ENCODE peak calls at places on chromosomes 7 and 10, in six cellular contexts. F is K562, K is HepG2, R is SK-N-SH, V is HCT116, Z is GM12878. I is an unnamed sample.

GRCh38 chr7:157318015-157318706 is 18.6 kb upstream of the DNAJB6 start:
- DNase-seq in F (no peak), K (no peak), R (no peak), V (no peak), Z (no peak), I (peak)

GRCh38 chr10:45420453-45421192 is 46.6 kb downstream of the ALOX5 start:
- DNase-seq in F (no peak), K (no peak), R (no peak), V (no peak), Z (peak), I (peak)

GRCh38 chr7:144835166-144835611 is 664 bp downstream of the TPK1 start:
- DNase-seq in F (peak), K (peak), R (peak), V (no peak), Z (peak), I (peak)

GRCh38 chr10:105974803-105975456 is 1189.6 kb downstream of the SORCS1 start:
- DNase-seq in F (no peak), K (no peak), R (no peak), V (no peak), Z (no peak), I (peak)

GRCh38 chr7:42492895-42493294 is 255.9 kb upstream of the GLI3 start:
- DNase-seq in F (no peak), K (no peak), R (no peak), V (no peak), Z (no peak), I (no peak)

GRCh38 chr7:81684513-81685262 is 85.2 kb downstream of the HGF start:
- DNase-seq in F (no peak), K (peak), R (peak), V (peak), Z (peak), I (no peak)

GRCh38 chr7:11540271-11540761 is 291.7 kb downstream of the THSD7A start:
- DNase-seq in F (no peak), K (no peak), R (peak), V (peak), Z (no peak), I (no peak)

GRCh38 chr7:15131661-15132060 is 229.1 kb upstream of the DGKB start:
- DNase-seq in F (no peak), K (no peak), R (no peak), V (no peak), Z (no peak), I (no peak)

GRCh38 chr7:113267885-113268284 is 149.5 kb upstream of the SMIM30 start:
- DNase-seq in F (no peak), K (no peak), R (no peak), V (no peak), Z (no peak), I (no peak)

GRCh38 chr7:75055830-75056431 is 17.7 kb downstream of the RCC1L start:
- DNase-seq in F (no peak), K (no peak), R (no peak), V (no peak), Z (no peak), I (no peak)

GRCh38 chr7:102044984-102045673 is 227.7 kb downstream of the CUX1 start:
- DNase-seq in F (no peak), K (no peak), R (peak), V (peak), Z (no peak), I (no peak)

GRCh38 chr10:66928000-66928770 is 2.3 kb downstream of the LRRTM3 start:
- DNase-seq in F (no peak), K (no peak), R (peak), V (no peak), Z (no peak), I (no peak)

GRCh38 chr7:25933921-25934320 is 218.1 kb upstream of the NFE2L3 start:
- DNase-seq in F (no peak), K (no peak), R (no peak), V (no peak), Z (no peak), I (no peak)

GRCh38 chr7:46784746-46785145 is 797.2 kb downstream of the TNS3 start:
- DNase-seq in F (no peak), K (no peak), R (no peak), V (peak), Z (no peak), I (no peak)

GRCh38 chr10:44477021-44477420 is 92.1 kb upstream of the CXCL12 start:
- DNase-seq in F (no peak), K (no peak), R (no peak), V (no peak), Z (no peak), I (no peak)

GRCh38 chr7:154794147-154794780 is 208.7 kb downstream of the PAXIP1 start:
- DNase-seq in F (peak), K (no peak), R (no peak), V (no peak), Z (no peak), I (peak)

GRCh38 chr10:99013885-99014284 is 221.8 kb downstream of the HPSE2 start:
- DNase-seq in F (no peak), K (no peak), R (no peak), V (no peak), Z (no peak), I (no peak)

DNA sequence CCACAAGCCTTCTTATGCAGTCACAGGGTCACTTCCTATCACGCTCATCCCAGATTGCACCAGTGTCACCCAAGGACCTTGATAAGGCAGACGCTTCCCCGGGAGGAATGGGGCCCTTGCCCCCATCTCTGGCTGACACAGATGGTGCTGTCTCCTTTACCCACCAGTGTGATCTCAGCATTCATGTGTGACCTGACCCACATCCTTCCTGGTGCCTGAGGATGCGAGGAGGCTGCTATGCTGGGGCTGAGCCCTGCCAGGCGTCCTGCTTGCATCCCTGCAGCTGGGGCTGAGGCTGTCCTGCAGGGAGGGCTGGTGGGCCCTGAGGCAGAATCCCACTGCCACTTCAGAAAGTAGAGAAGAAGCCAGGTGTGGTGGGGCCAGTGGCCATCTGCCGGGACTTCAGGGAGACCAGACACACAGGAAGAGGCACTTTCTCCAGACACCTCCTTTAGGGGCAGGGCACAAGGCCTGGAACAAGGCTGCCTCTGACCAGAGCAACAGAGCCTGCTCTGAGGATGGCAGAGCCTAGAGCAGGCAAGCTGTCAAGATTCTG is 35.3 kb downstream of the RASGEF1A start:
- DNase-seq in F (no peak), K (no peak), R (no peak), V (no peak), Z (no peak), I (no peak)
- TF ChIP-seq JUND in F (no peak), K (no peak), R (no peak), V (no peak), Z (no peak), I (no peak)

GRCh38 chr10:6014241-6014761 is 37.0 kb upstream of the IL15RA start:
- DNase-seq in F (peak), K (peak), R (peak), V (peak), Z (peak), I (peak)
- TF ChIP-seq JUND in F (no peak), K (no peak), R (no peak), V (no peak), Z (no peak), I (no peak)

DNA sequence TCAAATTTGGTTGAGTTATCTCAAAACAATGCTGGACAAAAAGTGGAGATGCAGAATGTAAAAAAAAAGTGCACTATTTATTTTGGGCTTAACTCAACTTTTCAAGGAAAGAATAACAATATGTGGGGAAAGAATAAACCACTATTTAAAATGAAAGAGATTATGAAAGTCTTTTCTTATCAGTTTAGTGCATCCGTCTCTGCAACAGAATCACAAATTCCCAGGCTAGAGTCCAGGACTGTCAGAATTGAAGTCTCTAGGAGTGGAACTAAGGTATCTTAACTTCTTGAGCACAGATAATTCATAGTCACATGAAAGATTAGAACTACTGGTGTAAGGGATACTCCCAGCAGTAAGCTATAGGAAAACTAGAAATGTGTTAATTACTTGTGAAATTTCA is 1200.3 kb upstream of the LRRN3 start:
- DNase-seq in F (no peak), K (no peak), R (no peak), V (no peak), Z (no peak), I (no peak)
- TF ChIP-seq JUND in F (no peak), K (no peak), R (no peak), V (no peak), Z (no peak), I (no peak)

DNA sequence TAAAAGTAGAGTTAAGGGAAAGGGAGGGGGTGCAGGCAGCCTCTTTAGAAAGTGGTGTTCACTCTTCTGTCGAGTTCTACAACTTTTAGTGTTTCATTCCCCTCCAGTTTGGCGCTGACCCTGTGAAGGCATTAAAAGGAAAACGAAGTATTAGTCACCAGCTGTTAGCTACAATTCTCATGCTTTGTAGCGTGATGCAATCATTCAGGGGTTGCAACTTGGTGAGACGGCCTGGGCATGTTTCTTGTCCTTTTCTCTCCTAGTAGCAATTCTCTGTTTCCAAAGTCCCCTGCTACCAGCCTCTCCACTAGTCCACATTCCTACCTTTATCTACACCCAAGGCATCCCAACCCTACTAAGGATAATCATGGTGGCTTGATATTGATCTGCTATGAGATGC is 33.7 kb upstream of the DGKI start:
- DNase-seq in F (no peak), K (no peak), R (no peak), V (no peak), Z (no peak), I (no peak)
- TF ChIP-seq JUND in F (no peak), K (no peak), R (no peak), V (no peak), Z (no peak), I (no peak)

GRCh38 chr10:26216949-26217395 is 398 bp downstream of the GAD2 start:
- DNase-seq in F (no peak), K (no peak), R (peak), V (no peak), Z (no peak), I (no peak)

GRCh38 chr10:26214538-26215461 is 1.8 kb upstream of the GAD2 start:
- DNase-seq in F (no peak), K (no peak), R (peak), V (no peak), Z (no peak), I (no peak)

GRCh38 chr10:26215534-26215922 is 1.0 kb upstream of the GAD2 start:
- DNase-seq in F (no peak), K (no peak), R (no peak), V (no peak), Z (no peak), I (no peak)

GRCh38 chr10:26216577-26216948 is at the start of gene GAD2:
- DNase-seq in F (no peak), K (no peak), R (no peak), V (no peak), Z (no peak), I (no peak)

DNA sequence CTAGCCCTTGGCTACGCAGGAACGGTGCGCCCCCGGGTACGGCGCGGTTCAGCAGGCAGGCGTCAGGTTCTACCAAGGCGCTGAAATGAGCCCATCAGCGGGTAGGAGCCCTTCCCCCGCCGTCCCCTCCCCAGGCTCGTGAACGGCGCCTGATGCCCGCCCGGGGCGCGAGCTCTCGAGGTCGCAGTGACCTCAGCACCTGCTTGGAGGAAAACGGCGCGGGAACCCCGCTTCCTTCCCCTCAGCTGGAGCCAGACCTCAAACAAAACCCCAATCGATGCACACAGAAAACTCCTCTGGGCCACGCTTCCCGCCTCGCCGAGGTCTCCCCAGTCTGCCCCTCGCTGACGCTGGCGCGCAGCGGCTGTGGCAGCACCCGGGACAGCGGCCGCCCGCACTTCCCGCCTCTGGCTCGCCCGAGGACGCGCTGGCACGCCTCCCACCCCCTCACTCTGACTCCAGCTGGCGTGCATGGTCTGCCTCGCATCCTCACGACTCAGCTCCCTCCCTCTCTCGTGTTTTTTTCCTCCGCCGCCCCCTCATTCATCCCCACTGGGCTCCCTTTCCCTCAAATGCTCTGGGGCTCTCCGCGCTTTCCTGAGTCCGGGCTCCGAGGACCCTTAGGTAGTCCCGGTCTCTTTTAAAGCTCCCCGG is 524 bp upstream of the GAD2 start:
- DNase-seq in F (no peak), K (no peak), R (peak), V (no peak), Z (no peak), I (peak)
- TF ChIP-seq JUND in F (no peak), K (no peak), R (no peak), V (no peak), Z (no peak), I (no peak)

GRCh38 chr7:135879238-135879637 is 97.9 kb downstream of the MTPN start:
- DNase-seq in F (no peak), K (no peak), R (no peak), V (no peak), Z (no peak), I (no peak)

GRCh38 chr7:135878284-135878683 is 98.9 kb downstream of the MTPN start:
- DNase-seq in F (no peak), K (no peak), R (no peak), V (no peak), Z (no peak), I (no peak)

GRCh38 chr7:135877799-135878198 is 99.4 kb downstream of the MTPN start:
- DNase-seq in F (no peak), K (no peak), R (no peak), V (no peak), Z (peak), I (peak)
- TF ChIP-seq JUND in F (no peak), K (no peak), R (no peak), V (peak), Z (no peak), I (no peak)

GRCh38 chr10:84783386-84783785 is 455.0 kb downstream of the CCSER2 start:
- DNase-seq in F (no peak), K (peak), R (peak), V (peak), Z (no peak), I (peak)
- TF ChIP-seq JUND in F (no peak), K (no peak), R (no peak), V (no peak), Z (no peak), I (no peak)